ENCODE peak calls at places on chromosome 5, in seven cellular contexts. E is GM23248; Q is IMR-90; D is cardiac muscle cell; R is upper lobe of right lung; L is effector memory CD4-positive, alpha-beta T cell; C is PC-9. P is an unnamed sample.

GRCh38 chr5:178368278-178368677 is 135.7 kb upstream of the PHYKPL start:
- DNase-seq in E (no peak), Q (no peak), D (no peak), R (peak; percentile 10), L (no peak), C (no peak), P (no peak)

GRCh38 chr5:40437452-40437861 is 242.3 kb upstream of the PTGER4 start:
- DNase-seq in E (peak; percentile 90), Q (peak; percentile 87), D (peak; percentile 57), R (no peak), L (no peak), C (peak; percentile 77), P (no peak)

GRCh38 chr5:113061851-113062631 is 85.4 kb downstream of the DCP2 start:
- DNase-seq in E (peak; percentile 77), Q (peak; percentile 85), D (peak; percentile 73), R (no peak), L (no peak), C (no peak), P (no peak)

GRCh38 chr5:65338606-65339151 is 143.0 kb downstream of the ADAMTS6 start:
- DNase-seq in E (no peak), Q (peak; percentile 43), D (no peak), R (no peak), L (no peak), C (no peak), P (no peak)

GRCh38 chr5:146151970-146152369 is 30.5 kb downstream of the LARS1 start:
- DNase-seq in E (peak; percentile 5), Q (no peak), D (no peak), R (no peak), L (no peak), C (no peak), P (no peak)

GRCh38 chr5:141960018-141960417 is 2.0 kb upstream of the PCDH12 start:
- DNase-seq in E (no peak), Q (no peak), D (no peak), R (no peak), L (no peak), C (no peak), P (no peak)

GRCh38 chr5:88660326-88660946 is 222.5 kb downstream of the MEF2C start:
- DNase-seq in E (peak; percentile 66), Q (peak; percentile 13), D (peak; percentile 29), R (no peak), L (no peak), C (peak; percentile 79), P (no peak)

GRCh38 chr5:150299571-150300327 is 3.0 kb downstream of the ARSI start:
- DNase-seq in E (peak; percentile 22), Q (no peak), D (peak; percentile 50), R (no peak), L (no peak), C (no peak), P (no peak)

GRCh38 chr5:115351356-115352195 is 55.1 kb upstream of the CCDC112 start:
- DNase-seq in E (peak; percentile 85), Q (peak; percentile 73), D (peak; percentile 55), R (no peak), L (no peak), C (no peak), P (no peak)

GRCh38 chr5:131863700-131864099 is 66.9 kb upstream of the FNIP1 start:
- DNase-seq in E (no peak), Q (no peak), D (no peak), R (no peak), L (no peak), C (no peak), P (no peak)

GRCh38 chr5:147968855-147969254 is 62.5 kb upstream of the C5orf46 start:
- DNase-seq in E (no peak), Q (no peak), D (no peak), R (no peak), L (no peak), C (no peak), P (no peak)

DNA sequence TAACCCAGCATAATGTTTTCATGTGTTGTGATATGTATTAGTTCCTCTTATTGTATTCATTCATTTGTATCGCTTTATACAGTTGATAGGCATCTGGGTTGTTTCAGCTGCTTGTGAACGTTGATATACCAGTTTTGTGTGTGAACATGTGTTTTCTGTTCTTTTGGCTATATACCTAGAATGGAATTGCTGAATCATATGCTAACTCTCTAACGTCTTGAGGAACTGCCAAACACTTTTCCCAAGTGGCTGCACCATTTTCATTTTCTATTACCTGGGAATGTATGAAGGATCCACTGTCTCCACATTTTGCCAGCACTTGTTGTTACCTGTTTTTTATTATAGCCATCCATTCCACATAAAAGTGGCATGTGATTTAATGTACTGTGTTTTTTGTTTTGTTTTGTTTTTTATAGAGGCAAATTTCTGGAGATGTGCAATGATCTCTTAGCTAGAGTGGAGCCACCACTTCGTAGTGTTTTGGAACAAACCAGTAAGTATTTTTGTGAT is 34.6 kb downstream of the HSPA4 start:
- DNase-seq in E (peak; percentile 40), Q (no peak), D (peak; percentile 24), R (no peak), L (no peak), C (no peak), P (no peak)
- H3K36me3 ChIP-seq in E (peaks cover 49% of the 10 kb centered on the region), Q (peaks cover 22% of the 10 kb centered on the region), D (peaks cover 47% of the 10 kb centered on the region), R (peaks cover 81% of the 10 kb centered on the region), L (peaks cover 34% of the 10 kb centered on the region), C (peaks cover 32% of the 10 kb centered on the region), P (peaks cover 23% of the 10 kb centered on the region)

DNA sequence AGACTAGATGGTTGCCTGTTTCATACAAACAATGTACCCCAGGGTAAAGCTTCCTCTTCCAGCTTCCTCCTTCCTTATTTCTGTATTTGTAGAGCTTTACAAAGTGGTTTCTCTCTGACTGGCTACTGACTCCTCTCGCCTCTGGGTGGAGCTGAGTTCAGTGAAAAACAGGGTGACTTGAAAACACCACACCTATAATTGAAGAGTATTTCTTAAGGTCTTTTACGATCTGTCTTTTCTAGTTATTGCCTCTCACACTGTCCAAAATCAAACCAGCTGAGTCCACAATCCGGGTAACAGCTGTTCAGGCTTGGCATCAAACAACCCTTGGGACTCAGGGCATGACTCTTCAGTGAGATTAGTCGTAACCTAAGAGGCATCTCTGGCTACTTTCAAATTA is 200.4 kb downstream of the ARRDC3 start:
- DNase-seq in E (peak; percentile 75), Q (no peak), D (peak; percentile 32), R (no peak), L (no peak), C (no peak), P (no peak)
- H3K27ac ChIP-seq in E (peak overlapping the region; percentile 31), Q (no peak overlapping the region), D (no peak overlapping the region), R (no peak overlapping the region), L (no peak overlapping the region), C (no peak overlapping the region), P (peak overlapping the region; percentile 83)

GRCh38 chr5:72046106-72046505 is 61.2 kb upstream of the MAP1B start:
- DNase-seq in E (peak; percentile 56), Q (no peak), D (no peak), R (no peak), L (no peak), C (no peak), P (no peak)

GRCh38 chr5:72036951-72037350 is 70.3 kb upstream of the MAP1B start:
- DNase-seq in E (peak; percentile 25), Q (peak; percentile 4), D (peak; percentile 31), R (no peak), L (no peak), C (no peak), P (no peak)

GRCh38 chr5:72040513-72040912 is 66.8 kb upstream of the MAP1B start:
- DNase-seq in E (no peak), Q (no peak), D (no peak), R (no peak), L (no peak), C (no peak), P (no peak)

GRCh38 chr5:72042097-72042496 is 65.2 kb upstream of the MAP1B start:
- DNase-seq in E (no peak), Q (no peak), D (no peak), R (no peak), L (no peak), C (no peak), P (no peak)

GRCh38 chr5:72041643-72042042 is 65.6 kb upstream of the MAP1B start:
- DNase-seq in E (no peak), Q (no peak), D (no peak), R (no peak), L (no peak), C (no peak), P (no peak)
- H3K36me3 ChIP-seq in E (no peaks in the 10 kb centered on the region), Q (no peaks in the 10 kb centered on the region), D (no peaks in the 10 kb centered on the region), R (no peaks in the 10 kb centered on the region), L (no peaks in the 10 kb centered on the region), C (no peaks in the 10 kb centered on the region), P (no peaks in the 10 kb centered on the region)

DNA sequence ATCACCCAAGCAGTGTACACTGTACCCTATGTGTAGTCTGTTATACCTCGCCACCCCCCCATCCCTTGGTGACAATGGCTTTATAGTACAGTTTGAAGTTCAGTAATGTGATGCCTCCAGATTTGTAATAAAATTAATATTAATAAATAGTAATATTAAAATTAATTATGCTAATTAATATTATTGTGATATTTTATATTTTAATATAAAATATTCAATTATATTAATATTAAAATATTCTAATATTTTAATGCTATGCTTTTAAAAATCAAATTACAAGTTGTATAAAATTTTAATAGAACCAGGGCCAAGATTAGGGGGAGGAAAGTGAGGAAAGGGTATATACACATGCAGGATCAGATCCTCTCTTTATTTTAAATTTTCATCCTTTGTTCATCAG is 147.7 kb upstream of the MAP3K1 start:
- DNase-seq in E (no peak), Q (no peak), D (no peak), R (no peak), L (no peak), C (no peak), P (no peak)
- H3K27ac ChIP-seq in E (no peak overlapping the region), Q (no peak overlapping the region), D (no peak overlapping the region), R (no peak overlapping the region), L (no peak overlapping the region), C (no peak overlapping the region), P (no peak overlapping the region)

GRCh38 chr5:83426855-83427254 is 44.7 kb upstream of the VCAN start:
- DNase-seq in E (no peak), Q (no peak), D (no peak), R (no peak), L (no peak), C (no peak), P (no peak)

GRCh38 chr5:83428126-83428525 is 43.4 kb upstream of the VCAN start:
- DNase-seq in E (no peak), Q (peak; percentile 39), D (peak; percentile 47), R (no peak), L (no peak), C (no peak), P (no peak)

GRCh38 chr5:83418659-83419321 is 52.8 kb upstream of the VCAN start:
- DNase-seq in E (no peak), Q (no peak), D (no peak), R (no peak), L (no peak), C (no peak), P (no peak)

GRCh38 chr5:83417884-83418283 is 53.7 kb upstream of the VCAN start:
- DNase-seq in E (no peak), Q (no peak), D (no peak), R (no peak), L (no peak), C (no peak), P (no peak)

DNA sequence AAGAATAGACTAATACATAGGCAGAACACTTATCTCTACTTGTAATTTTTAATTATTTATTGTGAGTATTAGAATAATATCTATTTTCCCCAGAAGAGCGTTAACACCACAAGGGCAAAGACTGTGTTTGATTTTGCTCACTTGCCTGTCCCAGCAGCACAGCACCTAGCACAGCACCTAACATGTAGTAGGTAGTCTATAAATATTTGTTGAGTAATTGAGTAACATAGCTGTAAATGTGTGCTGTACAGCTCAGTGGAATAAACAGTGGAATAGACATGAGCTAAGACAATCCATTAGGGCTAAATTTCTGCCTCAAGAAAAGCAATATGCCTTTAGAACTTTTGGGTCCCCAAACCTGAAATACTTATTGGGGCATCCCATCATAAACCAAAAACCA is 49.3 kb upstream of the VCAN start:
- DNase-seq in E (no peak), Q (no peak), D (no peak), R (no peak), L (no peak), C (no peak), P (no peak)
- H3K36me3 ChIP-seq in E (no peaks in the 10 kb centered on the region), Q (no peaks in the 10 kb centered on the region), D (no peaks in the 10 kb centered on the region), R (no peaks in the 10 kb centered on the region), L (no peaks in the 10 kb centered on the region), C (no peaks in the 10 kb centered on the region), P (no peaks in the 10 kb centered on the region)

GRCh38 chr5:75054110-75054930 is 2.0 kb upstream of the GCNT4 start:
- DNase-seq in E (peak; percentile 72), Q (peak; percentile 34), D (peak; percentile 71), R (peak; percentile 70), L (no peak), C (peak; percentile 25), P (no peak)
- H3K27ac ChIP-seq in E (peak overlapping the region; percentile 87), Q (peak overlapping the region; percentile 68), D (no peak overlapping the region), R (peak overlapping the region; percentile 89), L (peak overlapping the region; percentile 86), C (peak overlapping the region; percentile 9), P (peak overlapping the region; percentile 95)

P was measured in esophagus squamous epithelium.